ENCODE peak calls at places on chromosome 13, in eight cellular contexts. L is body of pancreas, E is uterus, D is fibroblast of lung, B is AG10803, N is neural progenitor cell, G is cardiac muscle cell, K is ovary. M is an unnamed sample.

GRCh38 chr13:110824901-110825300 is 90.0 kb downstream of the ANKRD10 start:
- DNase-seq in G (no peak), K (peak; percentile 53), L (no peak), E (no peak), D (no peak), N (no peak), B (no peak), M (no peak)

GRCh38 chr13:66210677-66211076 is 1019.5 kb downstream of the PCDH9 start:
- DNase-seq in E (no peak), L (no peak), G (peak; percentile 90), B (peak; percentile 69), K (no peak), D (peak; percentile 98), N (no peak), M (peak; percentile 62)

GRCh38 chr13:24307211-24308067 is 1.9 kb upstream of the C1QTNF9 start:
- DNase-seq in D (no peak), G (peak; percentile 3), N (peak; percentile 18), K (no peak), B (no peak), E (no peak), L (peak; percentile 25), M (no peak)

GRCh38 chr13:47288546-47288945 is 391.7 kb upstream of the HTR2A start:
- DNase-seq in L (no peak), D (peak; percentile 68), B (peak; percentile 22), K (no peak), G (no peak), N (no peak), E (no peak), M (no peak)

GRCh38 chr13:87259479-87260083 is 411.6 kb upstream of the SLITRK5 start:
- DNase-seq in B (no peak), G (peak; percentile 2), N (peak; percentile 61), E (no peak), L (no peak), K (no peak), D (no peak), M (no peak)

GRCh38 chr13:79671420-79671819 is 190.5 kb downstream of the NDFIP2 start:
- DNase-seq in E (no peak), B (no peak), L (no peak), D (no peak), G (no peak), N (no peak), K (no peak), M (no peak)

GRCh38 chr13:30739646-30740642 is 4.6 kb downstream of the ALOX5AP start:
- DNase-seq in D (peak; percentile 99), L (peak; percentile 15), K (no peak), B (peak; percentile 55), G (peak; percentile 89), E (no peak), N (peak; percentile 35), M (no peak)

GRCh38 chr13:78657699-78658629 is 991 bp downstream of the OBI1 start:
- DNase-seq in E (no peak), N (no peak), D (peak; percentile 4), B (peak; percentile 11), G (peak; percentile 17), L (no peak), K (no peak), M (no peak)

GRCh38 chr13:113934576-113934975 is 39.3 kb downstream of the C13orf46 start:
- DNase-seq in B (no peak), D (no peak), E (peak; percentile 16), K (no peak), G (no peak), N (no peak), L (no peak), M (no peak)

GRCh38 chr13:106589716-106590115 is 21.8 kb upstream of the ARGLU1 start:
- DNase-seq in D (peak; percentile 18), E (no peak), L (no peak), B (no peak), N (no peak), K (no peak), G (no peak), M (no peak)

GRCh38 chr13:22926176-22927007 is 254.4 kb upstream of the SGCG start:
- DNase-seq in K (peak; percentile 90), B (peak; percentile 17), E (peak; percentile 84), G (peak; percentile 84), N (peak; percentile 27), D (peak; percentile 40), L (peak; percentile 45), M (no peak)
- H3K4me3 ChIP-seq in K (peak overlapping the region; percentile 61), B (peak overlapping the region; percentile 27), E (peak overlapping the region; percentile 47), G (no peak overlapping the region), N (peak overlapping the region; percentile 28), D (no peak overlapping the region), L (no peak overlapping the region), M (peak overlapping the region; percentile 8)

GRCh38 chr13:57698851-57699250 is 67.3 kb downstream of the PCDH17 start:
- DNase-seq in L (no peak), B (no peak), K (no peak), G (no peak), D (no peak), N (no peak), E (no peak), M (no peak)
- H3K4me3 ChIP-seq in L (no peak overlapping the region), B (no peak overlapping the region), K (no peak overlapping the region), G (no peak overlapping the region), D (no peak overlapping the region), N (no peak overlapping the region), E (no peak overlapping the region), M (no peak overlapping the region)

GRCh38 chr13:60094385-60095088 is 69.2 kb downstream of the DIAPH3 start:
- DNase-seq in B (no peak), L (no peak), G (no peak), N (no peak), K (no peak), E (no peak), D (no peak), M (no peak)
- H3K4me3 ChIP-seq in B (no peak overlapping the region), L (no peak overlapping the region), G (no peak overlapping the region), N (no peak overlapping the region), K (no peak overlapping the region), E (no peak overlapping the region), D (no peak overlapping the region), M (no peak overlapping the region)

GRCh38 chr13:101623469-101624209 is 171.2 kb downstream of the ITGBL1 start:
- DNase-seq in N (no peak), G (no peak), D (peak; percentile 9), E (no peak), K (no peak), B (no peak), L (no peak), M (no peak)
- H3K4me3 ChIP-seq in N (no peak overlapping the region), G (no peak overlapping the region), D (peak overlapping the region; percentile 29), E (no peak overlapping the region), K (no peak overlapping the region), B (no peak overlapping the region), L (no peak overlapping the region), M (no peak overlapping the region)

GRCh38 chr13:111917901-111918300 is 149.0 kb upstream of the SOX1 start:
- DNase-seq in N (no peak), L (no peak), E (no peak), G (no peak), D (no peak), K (no peak), B (no peak), M (no peak)
- H3K4me3 ChIP-seq in N (no peak overlapping the region), L (no peak overlapping the region), E (no peak overlapping the region), G (no peak overlapping the region), D (no peak overlapping the region), K (no peak overlapping the region), B (no peak overlapping the region), M (no peak overlapping the region)

GRCh38 chr13:105266615-105267014 is 1268.8 kb downstream of the EFNB2 start:
- DNase-seq in D (no peak), B (no peak), L (no peak), N (no peak), G (no peak), E (no peak), K (no peak), M (no peak)
- H3K4me3 ChIP-seq in D (no peak overlapping the region), B (no peak overlapping the region), L (no peak overlapping the region), N (no peak overlapping the region), G (no peak overlapping the region), E (no peak overlapping the region), K (no peak overlapping the region), M (no peak overlapping the region)